ENCODE peak calls at places on chromosomes 13 and 19, in seven cellular contexts. G, Y, J, V, M, Z and K are unnamed samples.

GRCh38 chr13:29459818-29460335 is 135.6 kb downstream of the SLC7A1 start:
- DNase-seq in G (no peak), Y (no peak), J (no peak), V (no peak), M (no peak), Z (no peak), K (no peak)

GRCh38 chr13:43348397-43348796 is 325.0 kb downstream of the DNAJC15 start:
- DNase-seq in G (peak; percentile 48), Y (no peak), J (peak; percentile 31), V (no peak), M (no peak), Z (no peak), K (no peak)

GRCh38 chr13:36282818-36283432 is 14.7 kb downstream of the CCDC169 start:
- DNase-seq in G (peak; percentile 10), Y (peak; percentile 3), J (peak; percentile 65), V (no peak), M (peak; percentile 62), Z (no peak), K (no peak)

GRCh38 chr13:81021284-81021683 is 680.4 kb upstream of the SPRY2 start:
- DNase-seq in G (no peak), Y (no peak), J (no peak), V (no peak), M (no peak), Z (no peak), K (no peak)

GRCh38 chr19:5999693-6000092 is 21.8 kb upstream of the RANBP3 start:
- DNase-seq in G (no peak), Y (no peak), J (no peak), V (no peak), M (no peak), Z (no peak), K (no peak)

GRCh38 chr13:24008679-24009078 is 111.4 kb upstream of the C1QTNF9B start:
- DNase-seq in G (no peak), Y (no peak), J (peak; percentile 10), V (no peak), M (no peak), Z (no peak), K (no peak)

GRCh38 chr19:4916292-4917082 is 7.2 kb downstream of the UHRF1 start:
- DNase-seq in G (no peak), Y (no peak), J (no peak), V (no peak), M (no peak), Z (peak; percentile 71), K (peak; percentile 68)

GRCh38 chr13:29520671-29521070 is 74.8 kb downstream of the SLC7A1 start:
- DNase-seq in G (no peak), Y (no peak), J (peak; percentile 92), V (no peak), M (no peak), Z (no peak), K (no peak)

GRCh38 chr19:34454685-34455084 is 26.5 kb downstream of the UBA2 start:
- DNase-seq in G (no peak), Y (no peak), J (no peak), V (no peak), M (no peak), Z (no peak), K (no peak)

GRCh38 chr19:4369109-4369887 is 25.9 kb downstream of the MPND start:
- DNase-seq in G (peak; percentile 51), Y (no peak), J (no peak), V (peak; percentile 39), M (no peak), Z (peak; percentile 78), K (peak; percentile 82)

GRCh38 chr19:42555317-42555716 is 27.0 kb upstream of the CEACAM1 start:
- DNase-seq in G (no peak), Y (no peak), J (peak; percentile 5), V (no peak), M (no peak), Z (no peak), K (no peak)

GRCh38 chr19:16112778-16113177 is 1.1 kb downstream of the RAB8A start:
- DNase-seq in G (no peak), Y (no peak), J (no peak), V (no peak), M (peak; percentile 32), Z (no peak), K (no peak)

GRCh38 chr19:55581828-55582223 is 1.2 kb upstream of the ZNF579 start:
- DNase-seq in G (peak; percentile 82), Y (peak; percentile 67), J (no peak), V (no peak), M (no peak), Z (no peak), K (no peak)

GRCh38 chr13:43072394-43072793 is 49.0 kb downstream of the DNAJC15 start:
- DNase-seq in G (no peak), Y (no peak), J (peak; percentile 55), V (no peak), M (no peak), Z (no peak), K (peak; percentile 57)

GRCh38 chr19:7789447-7789846 is 26.4 kb downstream of the CLEC4M start:
- DNase-seq in G (no peak), Y (no peak), J (no peak), V (no peak), M (no peak), Z (no peak), K (no peak)

GRCh38 chr13:31767175-31767900 is 28.0 kb downstream of the RXFP2 start:
- DNase-seq in G (peak; percentile 67), Y (no peak), J (peak; percentile 39), V (no peak), M (no peak), Z (no peak), K (no peak)

GRCh38 chr13:97015661-97016350 is 21.5 kb upstream of the OXGR1 start:
- DNase-seq in G (no peak), Y (no peak), J (peak; percentile 46), V (no peak), M (no peak), Z (no peak), K (no peak)

GRCh38 chr13:33322965-33323668 is 37.6 kb upstream of the STARD13 start:
- DNase-seq in G (no peak), Y (no peak), J (no peak), V (no peak), M (no peak), Z (no peak), K (no peak)

GRCh38 chr19:392375-392970 is 16.5 kb downstream of the C2CD4C start:
- DNase-seq in G (no peak), Y (no peak), J (no peak), V (peak; percentile 5), M (no peak), Z (no peak), K (no peak)

GRCh38 chr13:48804836-48805601 is 151.3 kb downstream of the CYSLTR2 start:
- DNase-seq in G (peak; percentile 74), Y (no peak), J (no peak), V (no peak), M (no peak), Z (no peak), K (no peak)

GRCh38 chr19:44585371-44586141 is 27.8 kb upstream of the IGSF23 start:
- DNase-seq in G (no peak), Y (no peak), J (peak; percentile 49), V (no peak), M (no peak), Z (no peak), K (no peak)
- TF ChIP-seq CTCF in G (no peak), Y (peak; percentile 30), J (peak; percentile 23), V (no peak), M (peak; percentile 24), Z (no peak), K (no peak)

GRCh38 chr13:95485045-95485517 is 67.4 kb upstream of the CLDN10 start:
- DNase-seq in G (no peak), Y (no peak), J (peak; percentile 61), V (no peak), M (no peak), Z (no peak), K (no peak)
- TF ChIP-seq CTCF in G (no peak), Y (no peak), J (no peak), V (no peak), M (peak; percentile 13), Z (no peak), K (no peak)

GRCh38 chr19:50537769-50538230 is 24.1 kb upstream of the ASPDH start:
- DNase-seq in G (no peak), Y (peak; percentile 98), J (peak; percentile 80), V (peak; percentile 58), M (peak; percentile 95), Z (peak; percentile 84), K (peak; percentile 37)

GRCh38 chr19:50537306-50537685 is 23.6 kb upstream of the ASPDH start:
- DNase-seq in G (no peak), Y (no peak), J (no peak), V (no peak), M (no peak), Z (no peak), K (no peak)

GRCh38 chr19:50535672-50536071 is 22.0 kb upstream of the ASPDH start:
- DNase-seq in G (no peak), Y (no peak), J (no peak), V (no peak), M (no peak), Z (no peak), K (no peak)

GRCh38 chr19:50534478-50534877 is 20.8 kb upstream of the ASPDH start:
- DNase-seq in G (no peak), Y (no peak), J (no peak), V (no peak), M (no peak), Z (peak; percentile 56), K (no peak)

DNA sequence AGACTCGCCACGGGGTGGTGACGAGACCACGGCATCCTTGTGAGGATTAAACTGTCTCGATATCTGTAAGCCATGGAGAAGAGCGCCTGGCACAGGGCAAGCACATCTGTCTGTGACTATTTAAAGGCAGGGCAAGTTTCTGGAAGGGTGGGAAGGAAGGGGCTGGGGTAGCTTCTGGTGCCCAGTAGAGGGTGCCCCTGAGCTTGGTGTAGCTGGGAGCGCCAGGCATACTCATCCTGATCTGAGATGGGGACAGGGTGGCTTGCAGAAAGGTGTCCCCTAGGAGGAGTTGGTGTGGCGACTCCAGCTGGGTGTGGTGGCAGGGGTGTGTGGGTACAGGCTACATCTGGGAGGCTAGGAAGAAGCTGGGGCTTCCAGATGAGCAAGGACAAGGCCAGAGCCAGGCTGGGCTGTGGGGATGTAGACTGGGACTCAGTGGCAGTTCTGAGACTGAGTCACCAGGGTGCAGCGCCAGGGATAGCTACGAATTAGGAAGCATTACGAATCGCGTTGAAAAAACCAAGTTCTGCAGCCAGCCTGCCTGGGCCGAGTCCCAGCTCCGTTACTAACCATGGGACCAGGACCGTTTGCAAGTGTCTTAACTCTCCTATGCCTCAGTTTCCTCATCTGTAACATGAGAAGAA is 23.1 kb upstream of the ASPDH start:
- DNase-seq in G (no peak), Y (no peak), J (no peak), V (no peak), M (no peak), Z (no peak), K (no peak)
- TF ChIP-seq CTCF in G (no peak), Y (no peak), J (peak; percentile 4), V (no peak), M (no peak), Z (no peak), K (no peak)

DNA sequence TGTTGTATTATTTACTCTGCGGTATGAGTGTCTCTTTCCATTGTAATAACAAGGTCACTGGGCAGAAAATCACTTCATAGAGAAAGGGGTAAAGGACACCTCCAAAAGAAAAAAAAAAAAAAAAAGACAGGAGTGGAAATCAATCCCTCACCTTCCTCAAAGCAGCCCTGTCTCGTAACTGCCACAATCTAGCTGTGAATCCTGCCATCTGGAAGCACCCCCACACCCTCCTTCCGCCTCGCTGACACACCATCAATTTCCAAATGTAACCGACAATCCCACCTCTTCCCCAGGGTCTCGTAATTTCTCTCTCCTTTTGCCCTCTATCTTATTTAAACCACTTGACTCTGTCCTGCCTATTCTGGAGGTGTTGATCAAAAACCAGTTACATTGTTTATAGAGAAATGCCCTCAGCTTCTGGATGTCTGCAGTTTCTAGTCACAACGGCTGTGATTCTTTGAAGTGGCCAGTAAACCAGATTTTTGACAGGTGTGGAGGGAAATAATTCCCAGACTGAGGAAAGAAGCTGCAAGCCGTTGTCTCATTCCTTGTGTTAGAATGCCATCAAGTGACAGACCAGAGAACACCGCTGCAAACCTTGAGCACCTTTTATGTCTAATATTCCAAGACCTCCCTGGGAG is 9.1 kb upstream of the POP4 start:
- DNase-seq in G (no peak), Y (no peak), J (peak; percentile 48), V (no peak), M (peak; percentile 37), Z (no peak), K (no peak)
- TF ChIP-seq CTCF in G (peak; percentile 33), Y (peak; percentile 76), J (peak; percentile 45), V (no peak), M (no peak), Z (peak; percentile 58), K (no peak)